ENCODE peak calls at places on chromosome 9, in ten cellular contexts. W, H, D, C, N, O, Q, G, A and R are unnamed samples.

GRCh38 chr9:126459126-126459525 is 132.5 kb downstream of the MVB12B start:
- DNase-seq in W (no peak), H (no peak), D (no peak), C (no peak), N (peak; percentile 43), O (no peak), Q (no peak), G (no peak), A (no peak), R (no peak)

GRCh38 chr9:72650206-72650605 is 128.8 kb downstream of the TMC1 start:
- DNase-seq in W (no peak), H (no peak), D (no peak), C (no peak), N (no peak), O (peak; percentile 44), Q (no peak), G (no peak), A (no peak), R (no peak)

GRCh38 chr9:134560654-134561053 is 80.9 kb upstream of the COL5A1 start:
- DNase-seq in W (no peak), H (no peak), D (no peak), C (no peak), N (peak; percentile 5), O (no peak), Q (no peak), G (no peak), A (no peak), R (no peak)

GRCh38 chr9:123339666-123340414 is 16.2 kb upstream of the CRB2 start:
- DNase-seq in W (no peak), H (no peak), D (no peak), C (no peak), N (peak; percentile 71), O (peak; percentile 23), Q (no peak), G (no peak), A (no peak), R (peak; percentile 34)

GRCh38 chr9:94623253-94623652 is 16.1 kb downstream of the FBP1 start:
- DNase-seq in W (no peak), H (peak; percentile 82), D (no peak), C (no peak), N (peak; percentile 74), O (no peak), Q (no peak), G (peak; percentile 50), A (no peak), R (peak; percentile 31)

GRCh38 chr9:107848598-107848997 is 359.0 kb upstream of the KLF4 start:
- DNase-seq in W (no peak), H (no peak), D (peak; percentile 27), C (no peak), N (no peak), O (no peak), Q (peak; percentile 37), G (no peak), A (peak; percentile 54), R (no peak)

GRCh38 chr9:110049699-110050450 is 158.1 kb downstream of the C9orf152 start:
- DNase-seq in W (no peak), H (peak; percentile 41), D (no peak), C (no peak), N (peak; percentile 59), O (peak; percentile 24), Q (no peak), G (no peak), A (no peak), R (no peak)

GRCh38 chr9:98886691-98887229 is 56.9 kb upstream of the COL15A1 start:
- DNase-seq in W (no peak), H (no peak), D (no peak), C (no peak), N (no peak), O (no peak), Q (no peak), G (no peak), A (no peak), R (no peak)

GRCh38 chr9:111983484-111983908 is 86.9 kb downstream of the UGCG start:
- DNase-seq in W (no peak), H (no peak), D (no peak), C (no peak), N (peak; percentile 67), O (no peak), Q (no peak), G (no peak), A (no peak), R (no peak)

GRCh38 chr9:8816361-8816760 is 1016.8 kb upstream of the DMAC1 start:
- DNase-seq in W (no peak), H (no peak), D (no peak), C (no peak), N (no peak), O (no peak), Q (peak; percentile 10), G (no peak), A (no peak), R (no peak)

GRCh38 chr9:73577867-73578266 is 426.2 kb downstream of the ANXA1 start:
- DNase-seq in W (no peak), H (no peak), D (no peak), C (no peak), N (no peak), O (peak; percentile 67), Q (peak; percentile 78), G (no peak), A (no peak), R (peak; percentile 41)

GRCh38 chr9:26756881-26757280 is 135.7 kb downstream of the CAAP1 start:
- DNase-seq in W (no peak), H (no peak), D (no peak), C (no peak), N (no peak), O (no peak), Q (no peak), G (no peak), A (no peak), R (no peak)

GRCh38 chr9:10259668-10260067 is 353.1 kb downstream of the PTPRD start:
- DNase-seq in W (no peak), H (no peak), D (no peak), C (no peak), N (no peak), O (no peak), Q (no peak), G (no peak), A (no peak), R (no peak)

GRCh38 chr9:4339357-4339756 is 39.5 kb upstream of the GLIS3 start:
- DNase-seq in W (peak; percentile 91), H (peak; percentile 87), D (peak; percentile 63), C (peak; percentile 91), N (peak; percentile 93), O (peak; percentile 81), Q (peak; percentile 85), G (peak; percentile 84), A (peak; percentile 86), R (peak; percentile 90)
- TF ChIP-seq CTCF in W (peak; percentile 94), H (peak; percentile 89), D (peak; percentile 95), C (peak; percentile 99), N (peak; percentile 60), O (peak; percentile 96), Q (peak; percentile 100), G (peak; percentile 97), A (peak; percentile 99), R (peak; percentile 92)

GRCh38 chr9:35657327-35658143 is at the start of gene RMRP:
- DNase-seq in W (peak; percentile 99), H (peak; percentile 97), D (peak; percentile 99), C (peak; percentile 99), N (peak; percentile 97), O (peak; percentile 99), Q (peak; percentile 99), G (peak; percentile 98), A (peak; percentile 100), R (peak; percentile 99)
- TF ChIP-seq CTCF in W (no peak), H (peak; percentile 24), D (peak; percentile 15), C (peak; percentile 29), N (no peak), O (peak; percentile 42), Q (no peak), G (no peak), A (peak; percentile 34), R (no peak)

GRCh38 chr9:91884746-91885687 is 65.0 kb downstream of the ROR2 start:
- DNase-seq in W (no peak), H (peak; percentile 37), D (peak; percentile 46), C (peak; percentile 3), N (no peak), O (peak; percentile 13), Q (peak; percentile 38), G (no peak), A (peak; percentile 47), R (no peak)

GRCh38 chr9:91884153-91884552 is 65.9 kb downstream of the ROR2 start:
- DNase-seq in W (no peak), H (no peak), D (no peak), C (no peak), N (no peak), O (no peak), Q (no peak), G (no peak), A (no peak), R (no peak)

GRCh38 chr9:91883503-91883902 is 66.5 kb downstream of the ROR2 start:
- DNase-seq in W (no peak), H (no peak), D (no peak), C (no peak), N (no peak), O (no peak), Q (no peak), G (no peak), A (no peak), R (no peak)

GRCh38 chr9:91880378-91880972 is 69.6 kb downstream of the ROR2 start:
- DNase-seq in W (no peak), H (no peak), D (no peak), C (no peak), N (peak; percentile 40), O (no peak), Q (no peak), G (no peak), A (no peak), R (no peak)

GRCh38 chr9:91882628-91883027 is 67.4 kb downstream of the ROR2 start:
- DNase-seq in W (no peak), H (no peak), D (no peak), C (no peak), N (no peak), O (no peak), Q (no peak), G (no peak), A (no peak), R (peak; percentile 43)
- TF ChIP-seq CTCF in W (no peak), H (no peak), D (no peak), C (no peak), N (no peak), O (peak; percentile 30), Q (no peak), G (no peak), A (no peak), R (no peak)

DNA sequence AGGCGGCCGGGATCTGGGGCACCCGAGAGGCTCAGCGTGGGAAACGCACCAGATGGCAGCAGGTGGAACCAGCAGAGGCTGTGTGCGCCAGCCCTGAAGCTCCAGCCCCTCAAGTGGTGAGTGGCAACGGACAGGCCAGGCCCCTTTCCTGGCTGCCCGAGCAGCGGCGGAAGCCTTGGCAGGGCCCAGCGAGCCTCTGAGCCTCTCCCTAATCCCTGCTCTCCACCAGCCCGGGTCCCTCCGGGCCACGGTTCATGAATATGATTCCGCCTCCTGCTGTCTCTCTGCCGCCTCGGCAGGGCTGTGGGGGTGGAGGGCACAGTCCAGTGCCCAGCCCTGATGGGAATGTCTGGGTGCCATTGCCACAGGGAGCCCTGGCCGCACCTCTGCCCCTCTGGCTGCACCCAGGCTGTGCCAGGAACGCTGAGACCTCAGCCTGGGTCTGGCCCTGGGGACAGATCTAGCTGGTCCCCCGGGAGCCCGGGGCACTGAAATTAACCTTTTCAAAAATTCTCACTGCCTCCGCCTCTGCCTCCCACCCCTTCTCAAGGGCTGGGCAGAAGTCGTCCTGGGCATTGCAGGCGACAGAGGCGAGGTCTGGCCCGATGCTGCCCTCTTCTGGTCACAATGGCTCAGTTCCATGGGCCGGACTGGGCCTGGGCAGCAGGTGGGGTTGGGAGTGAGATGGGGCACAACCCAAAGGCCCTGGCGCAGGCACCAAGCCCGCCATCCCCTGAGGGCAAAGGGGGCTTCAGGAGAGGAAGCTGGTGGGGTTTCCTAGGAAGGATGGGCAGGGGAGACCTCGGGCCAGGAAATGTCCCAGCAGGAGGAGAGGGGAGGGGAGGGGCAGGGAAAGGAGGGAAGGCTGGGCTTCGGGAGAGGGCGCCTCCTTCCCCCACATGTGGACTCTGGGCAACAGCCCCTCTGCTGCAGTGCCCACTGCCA is 20.3 kb downstream of the CCDC187 start:
- DNase-seq in W (peak; percentile 92), H (peak; percentile 73), D (peak; percentile 11), C (peak; percentile 52), N (peak; percentile 92), O (peak; percentile 38), Q (peak; percentile 56), G (peak; percentile 88), A (peak; percentile 59), R (peak; percentile 68)
- TF ChIP-seq CTCF in W (peak; percentile 93), H (peak; percentile 74), D (peak; percentile 91), C (peak; percentile 92), N (peak; percentile 88), O (peak; percentile 91), Q (peak; percentile 77), G (peak; percentile 80), A (peak; percentile 82), R (peak; percentile 76)